ENCODE peak calls at places on chromosome 19, in seven cellular contexts. Y, T, K, F, V, H and B are unnamed samples.

GRCh38 chr19:53983457-53984289 is 7.8 kb upstream of the CACNG6 start:
- DNase-seq in V (no peak), T (no peak), Y (no peak), H (no peak), K (no peak), F (no peak), B (no peak)

GRCh38 chr19:30229524-30230174 is 142.5 kb upstream of the ZNF536 start:
- DNase-seq in H (no peak), F (no peak), V (no peak), K (no peak), T (no peak), Y (no peak), B (no peak)

GRCh38 chr19:34998777-34999497 is 1.2 kb upstream of the GRAMD1A start:
- DNase-seq in H (no peak), V (no peak), F (no peak), K (peak; percentile 75), T (no peak), Y (no peak), B (no peak)

GRCh38 chr19:47414469-47414868 is 4.9 kb downstream of the MEIS3 start:
- DNase-seq in Y (no peak), F (no peak), V (no peak), H (no peak), K (no peak), T (no peak), B (no peak)

GRCh38 chr19:49056101-49056901 is 1.2 kb downstream of the CGB7 start:
- DNase-seq in T (peak; percentile 63), K (peak; percentile 86), V (no peak), H (no peak), Y (no peak), F (no peak), B (no peak)

GRCh38 chr19:46288896-46289588 is 7.8 kb upstream of the HIF3A start:
- DNase-seq in Y (no peak), T (peak; percentile 95), F (no peak), H (no peak), K (no peak), V (no peak), B (no peak)

GRCh38 chr19:53333071-53333465 is 481 bp upstream of the ZNF845 start:
- DNase-seq in K (peak; percentile 85), Y (no peak), T (no peak), H (no peak), F (no peak), V (no peak), B (peak; percentile 63)

GRCh38 chr19:28553005-28553404 is 659.9 kb downstream of the UQCRFS1 start:
- DNase-seq in T (no peak), H (no peak), V (no peak), Y (no peak), F (no peak), K (no peak), B (no peak)

GRCh38 chr19:5440299-5440698 is 14.9 kb upstream of the ZNRF4 start:
- DNase-seq in K (no peak), V (no peak), Y (no peak), H (no peak), T (no peak), F (no peak), B (no peak)

GRCh38 chr19:48271531-48272151 is 1.8 kb downstream of the ZNF114 start:
- DNase-seq in T (peak; percentile 49), V (no peak), H (no peak), K (peak; percentile 85), Y (no peak), F (no peak), B (no peak)

GRCh38 chr19:38266981-38267597 is 2.7 kb downstream of the SPINT2 start:
- DNase-seq in T (peak; percentile 66), K (no peak), Y (no peak), F (no peak), H (no peak), V (no peak), B (no peak)

GRCh38 chr19:14072535-14073231 is at the start of gene MISP3:
- DNase-seq in H (peak; percentile 23), V (no peak), T (peak; percentile 43), Y (no peak), F (no peak), K (peak; percentile 86), B (peak; percentile 44)

GRCh38 chr19:9498183-9498902 is at the start of gene ZNF560:
- DNase-seq in T (peak; percentile 4), Y (no peak), H (no peak), K (no peak), F (no peak), V (no peak), B (no peak)

GRCh38 chr19:6740589-6741348 is 1.3 kb downstream of the TRIP10 start:
- DNase-seq in K (peak; percentile 88), F (no peak), Y (no peak), V (peak; percentile 3), T (peak; percentile 50), H (no peak), B (peak; percentile 13)